ENCODE peak calls at places on chromosomes 13 and 19, in ten cellular contexts. T is left ventricle myocardium inferior, Q is hepatic stellate cell, P is neural progenitor cell, S is cardiac fibroblast, X is HCT116, K is dorsolateral prefrontal cortex, R is M059J, G is glutamatergic neuron, L is omental fat pad. O is an unnamed sample.

GRCh38 chr13:67175836-67176235 is 54.3 kb downstream of the PCDH9 start:
- DNase-seq in T (no peak), Q (no peak), P (no peak), S (no peak), X (no peak), K (no peak), R (no peak), G (no peak), L (no peak), O (no peak)

GRCh38 chr13:78286748-78287147 is 316.6 kb downstream of the POU4F1 start:
- DNase-seq in T (no peak), Q (no peak), P (no peak), S (no peak), X (no peak), K (no peak), R (no peak), G (no peak), L (no peak), O (no peak)

GRCh38 chr13:99176309-99177276 is 24.1 kb upstream of the UBAC2 start:
- DNase-seq in T (peak; percentile 65), Q (peak; percentile 69), P (peak; percentile 80), S (peak; percentile 63), X (peak; percentile 62), K (peak; percentile 70), R (peak; percentile 54), G (peak; percentile 75), L (peak; percentile 53), O (peak; percentile 82)

GRCh38 chr13:79480954-79481684 is at the start of gene NDFIP2:
- DNase-seq in T (peak; percentile 88), Q (peak; percentile 70), P (peak; percentile 88), S (peak; percentile 79), X (peak; percentile 90), K (peak; percentile 87), R (peak; percentile 80), G (peak; percentile 89), L (peak; percentile 53), O (peak; percentile 96)

GRCh38 chr19:58330458-58330857 is 3.7 kb downstream of the ZSCAN22 start:
- DNase-seq in T (no peak), Q (peak; percentile 81), P (no peak), S (peak; percentile 84), X (no peak), K (no peak), R (peak; percentile 71), G (no peak), L (no peak), O (peak; percentile 70)

GRCh38 chr13:110116072-110116487 is 190.9 kb downstream of the COL4A1 start:
- DNase-seq in T (peak; percentile 47), Q (no peak), P (peak; percentile 86), S (peak; percentile 77), X (peak; percentile 51), K (no peak), R (no peak), G (peak; percentile 86), L (no peak), O (no peak)

GRCh38 chr13:30748717-30749116 is 13.4 kb downstream of the ALOX5AP start:
- DNase-seq in T (no peak), Q (no peak), P (no peak), S (no peak), X (no peak), K (no peak), R (no peak), G (no peak), L (no peak), O (no peak)

GRCh38 chr13:97627566-97627965 is 193.6 kb downstream of the RAP2A start:
- DNase-seq in T (peak; percentile 43), Q (peak; percentile 13), P (peak; percentile 20), S (peak; percentile 82), X (no peak), K (peak; percentile 63), R (peak; percentile 79), G (peak; percentile 54), L (no peak), O (peak; percentile 85)